ENCODE peak calls at places on chromosomes 12 and 14, in four cellular contexts. R, T, K and S are unnamed samples.

GRCh38 chr14:35347323-35348043 is 55.3 kb downstream of the PSMA6 start:
- DNase-seq in R (no peak), T (no peak), K (peak; percentile 55), S (no peak)

GRCh38 chr12:93156091-93156490 is 221.6 kb upstream of the NUDT4 start:
- DNase-seq in R (no peak), T (no peak), K (no peak), S (no peak)

GRCh38 chr12:24600559-24600958 is 348.3 kb downstream of the BCAT1 start:
- DNase-seq in R (no peak), T (no peak), K (no peak), S (no peak)

GRCh38 chr12:15151141-15152091 is 69.8 kb downstream of the RERG start:
- DNase-seq in R (no peak), T (no peak), K (no peak), S (no peak)

GRCh38 chr12:116565963-116566362 is 6.8 kb downstream of the MAP1LC3B2 start:
- DNase-seq in R (peak; percentile 46), T (no peak), K (no peak), S (no peak)

GRCh38 chr12:75913502-75914110 is 118.0 kb downstream of the PHLDA1 start:
- DNase-seq in R (no peak), T (no peak), K (no peak), S (no peak)

GRCh38 chr12:57454566-57455373 is at the start of gene INHBE:
- DNase-seq in R (no peak), T (no peak), K (no peak), S (no peak)

GRCh38 chr12:81520064-81520945 is 238.8 kb downstream of the PPFIA2 start:
- DNase-seq in R (no peak), T (no peak), K (no peak), S (no peak)

GRCh38 chr14:49942090-49942489 is 49.2 kb downstream of the ARF6 start:
- DNase-seq in R (no peak), T (no peak), K (no peak), S (no peak)

GRCh38 chr12:119988440-119988787 is 622 bp upstream of the BICDL1 start:
- DNase-seq in R (no peak), T (no peak), K (no peak), S (no peak)

GRCh38 chr12:124720687-124721500 is 142.8 kb downstream of the SCARB1 start:
- DNase-seq in R (peak; percentile 77), T (no peak), K (no peak), S (no peak)

GRCh38 chr14:72715215-72715909 is 178.5 kb downstream of the DPF3 start:
- DNase-seq in R (peak; percentile 59), T (no peak), K (no peak), S (no peak)

GRCh38 chr12:52164624-52165023 is 27.2 kb downstream of the KRT80 start:
- DNase-seq in R (no peak), T (no peak), K (no peak), S (no peak)

GRCh38 chr12:68352067-68352466 is 19.9 kb upstream of the MDM1 start:
- DNase-seq in R (no peak), T (no peak), K (no peak), S (no peak)

GRCh38 chr12:29754235-29755189 is 29.2 kb downstream of the TMTC1 start:
- DNase-seq in R (no peak), T (no peak), K (no peak), S (no peak)

GRCh38 chr14:81164167-81164774 is 56.5 kb downstream of the GTF2A1 start:
- DNase-seq in R (no peak), T (no peak), K (no peak), S (no peak)

GRCh38 chr14:62654641-62655040 is 390.6 kb downstream of the KCNH5 start:
- DNase-seq in R (no peak), T (no peak), K (no peak), S (no peak)

GRCh38 chr12:106428379-106428778 is 70.8 kb downstream of the POLR3B start:
- DNase-seq in R (no peak), T (no peak), K (no peak), S (no peak)

GRCh38 chr14:98290596-98290995 is 981.4 kb downstream of the BCL11B start:
- DNase-seq in R (no peak), T (no peak), K (no peak), S (no peak)

GRCh38 chr12:94628369-94628768 is 22.0 kb downstream of the TMCC3 start:
- DNase-seq in R (no peak), T (no peak), K (no peak), S (no peak)

GRCh38 chr14:56056031-56056430 is 62.2 kb upstream of the PELI2 start:
- DNase-seq in R (no peak), T (no peak), K (no peak), S (no peak)

GRCh38 chr12:112756918-112757317 is 34.6 kb upstream of the RPH3A start:
- DNase-seq in R (no peak), T (no peak), K (no peak), S (no peak)

GRCh38 chr12:80186727-80187217 is 87.4 kb downstream of the OTOGL start:
- DNase-seq in R (peak; percentile 63), T (no peak), K (no peak), S (peak; percentile 0)

GRCh38 chr14:102568115-102568614 is 24.3 kb upstream of the RCOR1 start:
- DNase-seq in R (no peak), T (no peak), K (no peak), S (no peak)

GRCh38 chr12:96219700-96220206 is 25.6 kb downstream of the ELK3 start:
- DNase-seq in R (peak; percentile 55), T (peak; percentile 91), K (peak; percentile 87), S (peak; percentile 27)

DNA sequence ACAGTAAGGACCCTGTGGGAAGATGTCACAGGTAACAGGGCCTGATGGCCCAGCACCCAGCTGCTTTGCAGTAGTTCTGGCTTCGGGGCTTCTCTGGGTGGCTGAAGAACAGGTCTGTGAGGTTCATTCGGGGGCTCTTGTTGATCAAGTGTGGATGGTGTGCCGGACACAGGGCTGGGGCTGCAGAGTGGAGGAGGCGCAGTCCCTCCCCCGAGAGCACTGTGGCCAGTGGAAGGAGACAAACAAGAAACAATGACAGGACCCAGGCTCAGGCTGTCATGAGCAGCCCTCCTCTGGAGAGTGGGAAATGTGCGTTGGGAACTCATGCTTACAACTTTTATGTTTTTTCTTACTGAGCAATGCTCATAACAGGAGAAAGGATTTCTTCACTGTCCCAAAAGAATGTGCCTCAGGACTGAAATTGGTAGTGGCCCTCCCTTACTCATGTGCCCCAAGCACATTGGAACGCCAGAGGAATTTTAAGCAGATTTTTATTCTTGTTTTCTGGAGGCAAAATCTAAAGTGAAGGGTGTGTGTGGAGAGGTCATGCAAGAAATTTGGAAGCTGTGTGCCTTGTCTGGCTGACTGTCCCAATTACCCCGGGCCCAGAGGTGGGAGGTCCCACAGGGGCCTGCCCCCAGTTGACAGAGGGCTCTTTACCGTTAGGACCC is 233.8 kb downstream of the CACNA1C start:
- DNase-seq in R (no peak), T (peak; percentile 47), K (no peak), S (no peak)
- H3K4me3 ChIP-seq in R (no peak overlapping the region), T (no peak overlapping the region), K (no peak overlapping the region), S (no peak overlapping the region)

DNA sequence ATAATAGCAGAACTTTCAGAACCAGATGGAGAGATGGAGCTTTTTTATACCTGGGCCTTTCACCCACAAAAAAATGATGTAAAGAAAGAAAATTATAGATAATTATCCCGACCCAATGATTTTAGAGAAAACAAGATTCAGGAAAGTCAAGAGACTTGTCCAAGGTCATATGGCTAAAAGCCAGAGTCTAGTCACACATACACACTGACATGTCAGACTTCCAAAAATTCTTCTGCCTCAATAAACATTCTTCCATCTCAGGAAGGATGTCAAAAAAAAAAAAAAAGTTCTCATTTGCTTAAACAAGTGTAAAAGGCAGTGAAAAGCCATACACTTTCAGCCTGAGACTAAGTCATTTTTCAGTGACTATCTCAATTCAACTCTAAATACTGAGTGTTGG is 116.0 kb downstream of the PRICKLE1 start:
- DNase-seq in R (no peak), T (no peak), K (no peak), S (no peak)
- H3K4me3 ChIP-seq in R (no peak overlapping the region), T (no peak overlapping the region), K (no peak overlapping the region), S (no peak overlapping the region)

GRCh38 chr12:104524433-104524832 is 67.7 kb downstream of the CHST11 start:
- DNase-seq in R (no peak), T (no peak), K (no peak), S (no peak)
- H3K4me3 ChIP-seq in R (no peak overlapping the region), T (no peak overlapping the region), K (no peak overlapping the region), S (no peak overlapping the region)

DNA sequence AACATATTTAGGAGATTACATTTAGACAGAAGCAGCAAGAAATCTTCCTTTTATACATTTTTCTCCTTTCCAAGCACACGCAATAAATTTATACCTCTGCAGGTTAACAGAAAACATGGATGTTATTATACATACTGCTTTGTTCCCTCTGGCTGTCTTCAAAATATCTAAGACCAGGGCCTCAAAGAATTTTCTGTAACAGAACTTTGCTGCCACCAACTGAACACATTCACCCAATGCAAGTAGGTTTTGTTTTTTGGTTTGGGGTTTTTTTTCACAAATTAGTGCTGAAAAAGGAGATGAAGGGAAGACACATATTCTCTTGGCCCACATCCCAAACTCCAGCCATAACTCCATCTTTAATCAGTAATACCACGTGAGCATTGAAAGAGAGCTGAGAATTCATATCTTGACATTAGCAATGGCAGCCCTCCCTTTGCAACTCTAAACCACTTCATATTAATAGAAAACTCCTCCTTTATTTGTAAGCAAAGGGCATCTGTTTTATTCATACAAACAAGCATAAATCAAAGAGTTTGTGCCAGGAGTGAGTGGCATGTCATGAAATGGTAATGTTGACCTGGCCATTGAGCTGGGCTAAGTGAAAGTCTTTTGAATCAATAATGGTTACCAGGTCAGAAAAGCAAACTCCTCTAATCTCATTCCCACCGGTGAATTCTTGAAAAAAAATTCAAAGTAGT is 150.8 kb upstream of the FSCB start:
- DNase-seq in R (no peak), T (no peak), K (no peak), S (no peak)
- H3K4me3 ChIP-seq in R (no peak overlapping the region), T (no peak overlapping the region), K (no peak overlapping the region), S (no peak overlapping the region)

GRCh38 chr12:27176765-27177164 is 67.3 kb upstream of the STK38L start:
- DNase-seq in R (no peak), T (no peak), K (no peak), S (no peak)
- H3K4me3 ChIP-seq in R (no peak overlapping the region), T (no peak overlapping the region), K (no peak overlapping the region), S (no peak overlapping the region)

GRCh38 chr12:114306646-114307045 is 99.3 kb downstream of the TBX5 start:
- DNase-seq in R (no peak), T (no peak), K (no peak), S (no peak)

GRCh38 chr12:114302117-114302516 is 103.8 kb downstream of the TBX5 start:
- DNase-seq in R (no peak), T (no peak), K (no peak), S (no peak)

GRCh38 chr12:114305446-114305845 is 100.5 kb downstream of the TBX5 start:
- DNase-seq in R (no peak), T (no peak), K (no peak), S (no peak)

DNA sequence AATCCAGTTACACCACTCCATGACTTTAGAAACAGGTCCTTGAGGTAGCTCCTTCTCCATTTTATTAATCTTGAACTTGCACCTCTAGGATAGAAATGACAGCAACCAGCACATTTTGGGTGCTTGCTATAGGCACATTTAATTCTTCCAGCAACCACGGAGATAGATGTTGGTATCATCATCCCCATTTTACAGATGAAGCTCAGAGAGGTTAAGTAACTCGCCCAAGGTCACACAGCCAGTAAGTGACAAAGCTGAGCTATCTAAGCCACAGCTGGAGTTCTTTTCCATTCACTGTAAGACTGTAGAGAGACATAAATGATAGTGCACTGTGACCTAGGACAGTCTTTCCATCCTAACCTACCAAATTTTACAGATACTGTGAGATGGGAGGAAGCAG is 103.3 kb downstream of the TBX5 start:
- DNase-seq in R (no peak), T (no peak), K (no peak), S (no peak)
- H3K4me3 ChIP-seq in R (no peak overlapping the region), T (no peak overlapping the region), K (no peak overlapping the region), S (no peak overlapping the region)

GRCh38 chr12:48970702-48971334 is 717 bp downstream of the WNT10B start:
- DNase-seq in R (no peak), T (no peak), K (no peak), S (no peak)
- H3K4me3 ChIP-seq in R (no peak overlapping the region), T (peak overlapping the region; percentile 29), K (peak overlapping the region; percentile 43), S (peak overlapping the region; percentile 38)